ENCODE peak calls at places on chromosomes 4 and X, in ten cellular contexts. X is HTR-8/SVneo; V is chondrocyte; C is H7; G is activated gamma-delta T cell treated with anti-CD3 and anti-CD28 coated beads, Interleukin-2, amount 50 U/mL, for 16 hours; U is cardiac muscle cell; P is HT-29; T is hippocampal formation; I is NCI-H1436; M is coronary artery. E is an unnamed sample.

GRCh38 chr4:126419266-126419665 is 1104.5 kb downstream of the FAT4 start:
- DNase-seq in P (no peak), C (no peak), G (no peak), T (no peak), V (no peak), M (no peak), I (no peak), U (no peak), X (no peak), E (no peak)

GRCh38 chr4:126065016-126065415 is 750.3 kb downstream of the FAT4 start:
- DNase-seq in G (no peak), U (no peak), T (no peak), I (no peak), X (no peak), P (no peak), M (no peak), V (no peak), C (no peak), E (no peak)

GRCh38 chr4:74316397-74316796 is 8.1 kb downstream of the EPGN start:
- DNase-seq in I (no peak), C (no peak), U (no peak), T (no peak), V (no peak), P (no peak), M (no peak), X (no peak), G (no peak), E (no peak)

GRCh38 chr4:52550186-52550585 is 108.9 kb downstream of the USP46 start:
- DNase-seq in I (no peak), V (no peak), M (no peak), C (no peak), G (no peak), P (no peak), T (no peak), U (peak), X (no peak), E (no peak)

GRCh38 chrX:3465017-3465416 is 118.6 kb upstream of the MXRA5 start:
- DNase-seq in V (no peak), U (no peak), I (no peak), X (no peak), M (no peak), T (no peak), C (no peak), P (no peak), G (no peak), E (no peak)

GRCh38 chrX:1600406-1601050 is 9.1 kb downstream of the AKAP17A start:
- DNase-seq in V (peak), U (no peak), I (no peak), M (no peak), C (no peak), T (no peak), X (no peak), P (no peak), G (no peak), E (no peak)

GRCh38 chr4:126451237-126451885 is 1136.6 kb downstream of the FAT4 start:
- DNase-seq in C (no peak), U (no peak), P (no peak), G (no peak), X (no peak), T (no peak), I (no peak), M (no peak), V (no peak), E (no peak)

GRCh38 chr4:57074753-57075152 is 35.4 kb downstream of the IGFBP7 start:
- DNase-seq in X (no peak), U (no peak), M (no peak), I (no peak), T (no peak), G (no peak), P (no peak), V (no peak), C (no peak), E (no peak)

GRCh38 chrX:153627675-153628111 is 19.3 kb upstream of the DUSP9 start:
- DNase-seq in T (no peak), C (peak), V (peak), X (no peak), I (no peak), P (no peak), M (no peak), G (no peak), U (no peak), E (no peak)

GRCh38 chr4:7557447-7557846 is 122.7 kb upstream of the PSAPL1 start:
- DNase-seq in C (no peak), X (peak), U (no peak), P (no peak), M (no peak), T (no peak), V (no peak), I (no peak), G (no peak), E (no peak)

GRCh38 chr4:100340534-100341364 is 150.5 kb upstream of the DDIT4L start:
- DNase-seq in T (no peak), X (no peak), C (peak), V (no peak), P (no peak), M (no peak), I (no peak), U (no peak), G (no peak), E (peak)

GRCh38 chrX:15838017-15838416 is 16.6 kb downstream of the AP1S2 start:
- DNase-seq in T (no peak), C (no peak), V (no peak), G (no peak), M (no peak), I (no peak), X (no peak), P (no peak), U (no peak), E (no peak)

GRCh38 chrX:63934791-63935190 is 149.8 kb upstream of the ARHGEF9 start:
- DNase-seq in C (peak), V (no peak), G (no peak), I (no peak), T (no peak), P (no peak), U (no peak), X (no peak), M (no peak), E (no peak)

GRCh38 chr4:15197005-15197404 is 194.7 kb downstream of the CPEB2 start:
- DNase-seq in C (peak), I (no peak), T (no peak), U (peak), P (peak), G (no peak), V (no peak), X (no peak), M (no peak), E (no peak)

GRCh38 chrX:110086916-110087484 is 84.1 kb downstream of the TMEM164 start:
- DNase-seq in U (no peak), M (no peak), V (no peak), T (no peak), X (peak), P (peak), G (no peak), C (no peak), I (no peak), E (peak)

GRCh38 chrX:147476008-147476407 is 435.7 kb upstream of the FMR1 start:
- DNase-seq in X (no peak), U (peak), C (peak), G (no peak), P (peak), V (no peak), I (peak), M (no peak), T (no peak), E (no peak)

GRCh38 chr4:52968241-52968640 is 106.1 kb downstream of the RASL11B start:
- DNase-seq in C (no peak), X (no peak), G (no peak), U (no peak), I (no peak), V (no peak), T (no peak), M (no peak), P (no peak), E (no peak)

GRCh38 chr4:182185491-182185890 is 57.7 kb upstream of the TENM3 start:
- DNase-seq in T (no peak), I (no peak), U (no peak), C (no peak), M (no peak), P (no peak), G (no peak), V (no peak), X (no peak), E (no peak)

GRCh38 chrX:39772057-39772832 is 325.5 kb downstream of the BCOR start:
- DNase-seq in U (peak), M (no peak), I (no peak), P (no peak), X (no peak), T (peak), C (peak), V (no peak), G (peak), E (peak)

GRCh38 chr4:151990201-151990600 is 229.4 kb upstream of the GATB start:
- DNase-seq in M (no peak), V (no peak), C (no peak), X (peak), G (no peak), P (no peak), T (no peak), I (no peak), U (no peak), E (no peak)

GRCh38 chr4:113740857-113741379 is 20.6 kb downstream of the CAMK2D start:
- DNase-seq in U (no peak), T (no peak), V (no peak), X (no peak), P (no peak), M (no peak), C (no peak), I (no peak), G (no peak), E (no peak)

GRCh38 chrX:120749141-120749846 is 119.4 kb upstream of the C1GALT1C1 start:
- DNase-seq in I (peak), U (no peak), T (no peak), C (no peak), G (no peak), P (no peak), M (no peak), V (no peak), X (no peak), E (peak)

GRCh38 chr4:108219998-108220397 is 51.3 kb upstream of the LEF1 start:
- DNase-seq in P (no peak), M (no peak), G (no peak), T (no peak), C (no peak), X (no peak), U (no peak), I (no peak), V (no peak), E (no peak)

GRCh38 chr4:120327276-120327675 is 260.6 kb upstream of the MAD2L1 start:
- DNase-seq in T (no peak), V (no peak), I (no peak), C (peak), P (no peak), U (no peak), X (no peak), M (no peak), G (no peak), E (no peak)

GRCh38 chrX:34873500-34874225 is 68.9 kb upstream of the FAM47B start:
- DNase-seq in V (no peak), C (no peak), G (no peak), X (no peak), I (no peak), M (no peak), T (no peak), U (no peak), P (no peak), E (peak)

GRCh38 chrX:45035071-45035470 is 162.1 kb downstream of the KDM6A start:
- DNase-seq in C (no peak), P (peak), T (no peak), U (no peak), I (no peak), V (no peak), M (no peak), X (no peak), G (no peak), E (no peak)

GRCh38 chr4:78426972-78427371 is 124.6 kb upstream of the ANXA3 start:
- DNase-seq in P (peak), G (no peak), U (no peak), V (no peak), I (no peak), M (no peak), C (no peak), X (no peak), T (no peak), E (no peak)

GRCh38 chr4:8247047-8247930 is 22.3 kb upstream of the HTRA3 start:
- DNase-seq in I (no peak), U (no peak), G (no peak), C (no peak), X (no peak), P (no peak), T (no peak), V (no peak), M (peak), E (no peak)

GRCh38 chrX:10512741-10513140 is 107.6 kb downstream of the MID1 start:
- DNase-seq in M (no peak), C (no peak), V (no peak), I (no peak), P (no peak), G (no peak), U (no peak), X (no peak), T (no peak), E (no peak)

GRCh38 chrX:153946910-153947769 is 2.7 kb upstream of the RENBP start:
- DNase-seq in V (no peak), G (peak), M (no peak), C (peak), U (peak), I (peak), T (peak), X (peak), P (peak), E (peak)

GRCh38 chr4:98663226-98664006 is 5.0 kb upstream of the TSPAN5 start:
- DNase-seq in U (no peak), V (no peak), X (no peak), P (no peak), G (peak), C (no peak), T (no peak), I (no peak), M (no peak), E (peak)

GRCh38 chrX:154304901-154305300 is 9.3 kb downstream of the TKTL1 start:
- DNase-seq in M (no peak), P (no peak), G (no peak), V (peak), X (no peak), U (no peak), C (no peak), T (no peak), I (no peak), E (no peak)

GRCh38 chrX:135596495-135596894 is 76.0 kb downstream of the INTS6L start:
- DNase-seq in M (no peak), V (no peak), T (no peak), X (peak), U (peak), G (peak), C (peak), P (peak), I (peak), E (peak)

GRCh38 chr4:174828845-174829701 is at the start of gene GLRA3:
- DNase-seq in C (peak), X (peak), V (peak), T (no peak), I (peak), M (no peak), G (no peak), U (peak), P (no peak), E (peak)

GRCh38 chr4:20464381-20464780 is 212.7 kb downstream of the SLIT2 start:
- DNase-seq in G (no peak), X (peak), P (no peak), I (no peak), U (no peak), T (no peak), M (no peak), V (no peak), C (no peak), E (no peak)

GRCh38 chrX:17882680-17883079 is 21.6 kb upstream of the RAI2 start:
- DNase-seq in V (no peak), T (no peak), G (no peak), M (no peak), X (no peak), U (no peak), C (no peak), I (no peak), P (no peak), E (no peak)

GRCh38 chrX:115251458-115252233 is 17.8 kb upstream of the LRCH2 start:
- DNase-seq in P (no peak), C (no peak), G (no peak), I (no peak), U (no peak), M (no peak), T (no peak), X (no peak), V (no peak), E (no peak)

GRCh38 chrX:16487620-16488380 is 162.2 kb upstream of the S100G start:
- DNase-seq in P (no peak), T (no peak), X (no peak), C (no peak), U (no peak), I (no peak), V (no peak), M (no peak), G (no peak), E (no peak)

GRCh38 chr4:41476310-41476709 is 61.6 kb upstream of the LIMCH1 start:
- DNase-seq in C (no peak), T (no peak), V (no peak), M (no peak), X (no peak), G (no peak), I (no peak), U (no peak), P (no peak), E (no peak)